ENCODE peak calls at places on chromosomes 6 and 20, in six cellular contexts. K is body of pancreas; R is brain microvascular endothelial cell; G is non-pigmented ciliary epithelial cell; X is AG08395; J is stimulated activated CD4-positive, alpha-beta T cell treated with anti-CD3 and anti-CD28 coated beads, Interleukin-1b, Interleukin-23, amount 100 ng/mL, for 48 hours. Q is an unnamed sample.

GRCh38 chr6:30688569-30688968 is 2.1 kb upstream of the PPP1R18 start:
- DNase-seq in K (no peak), G (no peak), J (no peak), X (no peak), R (no peak), Q (no peak)

GRCh38 chr6:146913842-146914562 is 290.2 kb upstream of the STXBP5 start:
- DNase-seq in J (peak), G (peak), K (peak), X (peak), R (peak), Q (no peak)

GRCh38 chr20:58075980-58076749 is 152.3 kb downstream of the ANKRD60 start:
- DNase-seq in R (no peak), K (no peak), J (no peak), G (no peak), X (no peak), Q (no peak)

GRCh38 chr20:34951652-34952051 is 4.0 kb downstream of the GSS start:
- DNase-seq in R (no peak), K (no peak), G (no peak), J (no peak), X (no peak), Q (no peak)

GRCh38 chr6:34412643-34413214 is 13.1 kb downstream of the RPS10 start:
- DNase-seq in G (no peak), K (no peak), X (no peak), R (no peak), J (no peak), Q (no peak)

GRCh38 chr20:3681931-3682820 is at the start of gene ADAM33:
- DNase-seq in X (peak), K (peak), R (no peak), G (no peak), J (no peak), Q (no peak)

GRCh38 chr6:74851598-74851997 is 354.3 kb downstream of the COL12A1 start:
- DNase-seq in G (peak), K (no peak), J (no peak), R (peak), X (peak), Q (no peak)

GRCh38 chr6:41691426-41692079 is 43.9 kb downstream of the TFEB start:
- DNase-seq in X (no peak), R (no peak), G (no peak), J (no peak), K (no peak), Q (no peak)

GRCh38 chr6:117483004-117483644 is 650 bp downstream of the DCBLD1 start:
- DNase-seq in X (peak), G (no peak), K (peak), R (no peak), J (no peak), Q (peak)

GRCh38 chr6:11043961-11044711 is at the start of gene ELOVL2:
- DNase-seq in J (peak), R (no peak), X (peak), G (no peak), K (peak), Q (peak)

GRCh38 chr6:79949235-79949634 is 1.9 kb upstream of the ELOVL4 start:
- DNase-seq in K (peak), J (peak), G (peak), X (peak), R (peak), Q (peak)

GRCh38 chr6:56938634-56939294 is 16.1 kb upstream of the BEND6 start:
- DNase-seq in G (peak), J (peak), K (no peak), R (peak), X (peak), Q (peak)

GRCh38 chr20:61587036-61587435 is 335.0 kb downstream of the CDH4 start:
- DNase-seq in R (no peak), X (no peak), G (no peak), J (no peak), K (no peak), Q (no peak)

GRCh38 chr6:131062245-131063027 is 609 bp downstream of the EPB41L2 start:
- DNase-seq in J (no peak), R (no peak), X (no peak), G (no peak), K (peak), Q (peak)

GRCh38 chr6:142030115-142030619 is 102.6 kb upstream of the GJE1 start:
- DNase-seq in K (no peak), J (no peak), G (no peak), X (no peak), R (peak), Q (no peak)

GRCh38 chr6:65199683-65200082 is 507.3 kb downstream of the EYS start:
- DNase-seq in R (no peak), J (no peak), K (no peak), X (no peak), G (no peak), Q (no peak)

GRCh38 chr6:42498473-42499128 is 46.9 kb upstream of the TRERF1 start:
- DNase-seq in X (no peak), J (no peak), K (no peak), G (no peak), R (no peak), Q (no peak)

Q was measured in activated naive CD4-positive, alpha-beta T cell treated with Interleukin-2 at 50 U/mL for 16 hours.